ENCODE peak calls at places on chromosomes 6 and 20, in ten cellular contexts. One of them, this sample, is unnamed.

GRCh38 chr6:37279366-37280134 is 21.6 kb upstream of the TMEM217 start:
- DNase-seq in heart right ventricle: no peak
- DNase-seq in suprapubic skin: no peak
- DNase-seq in aorta: no peak
- DNase-seq in uterus: no peak
- DNase-seq in adipocyte: peak; percentile 85
- DNase-seq in prostate gland: no peak
- DNase-seq in Peyer's patch: no peak
- DNase-seq in HCT116: no peak
- DNase-seq in H1: no peak
- DNase-seq in this sample: peak; percentile 56

GRCh38 chr6:161074496-161075140 is 83.0 kb downstream of the MAP3K4 start:
- DNase-seq in aorta: no peak
- DNase-seq in adipocyte: no peak
- DNase-seq in H1: no peak
- DNase-seq in uterus: no peak
- DNase-seq in heart right ventricle: no peak
- DNase-seq in HCT116: no peak
- DNase-seq in suprapubic skin: no peak
- DNase-seq in prostate gland: no peak
- DNase-seq in Peyer's patch: no peak
- DNase-seq in this sample: no peak

GRCh38 chr6:29602564-29603361 is 17.8 kb downstream of the OR2H2 start:
- DNase-seq in prostate gland: no peak
- DNase-seq in heart right ventricle: no peak
- DNase-seq in Peyer's patch: no peak
- DNase-seq in suprapubic skin: no peak
- DNase-seq in adipocyte: peak; percentile 24
- DNase-seq in HCT116: peak; percentile 6
- DNase-seq in aorta: no peak
- DNase-seq in uterus: no peak
- DNase-seq in H1: peak; percentile 63
- DNase-seq in this sample: no peak

GRCh38 chr6:81169166-81169565 is 583.3 kb downstream of the TENT5A start:
- DNase-seq in Peyer's patch: no peak
- DNase-seq in uterus: no peak
- DNase-seq in heart right ventricle: no peak
- DNase-seq in aorta: no peak
- DNase-seq in suprapubic skin: no peak
- DNase-seq in HCT116: no peak
- DNase-seq in prostate gland: no peak
- DNase-seq in H1: no peak
- DNase-seq in adipocyte: no peak
- DNase-seq in this sample: no peak

GRCh38 chr6:45663181-45664180 is 285.7 kb upstream of the SUPT3H start:
- DNase-seq in H1: peak; percentile 81
- DNase-seq in aorta: peak; percentile 59
- DNase-seq in HCT116: no peak
- DNase-seq in Peyer's patch: peak; percentile 63
- DNase-seq in adipocyte: no peak
- DNase-seq in uterus: no peak
- DNase-seq in suprapubic skin: no peak
- DNase-seq in heart right ventricle: peak; percentile 29
- DNase-seq in prostate gland: no peak
- DNase-seq in this sample: no peak

GRCh38 chr6:42210551-42210950 is 7.1 kb downstream of the MRPS10 start:
- DNase-seq in uterus: no peak
- DNase-seq in heart right ventricle: no peak
- DNase-seq in prostate gland: no peak
- DNase-seq in Peyer's patch: no peak
- DNase-seq in HCT116: no peak
- DNase-seq in suprapubic skin: no peak
- DNase-seq in adipocyte: no peak
- DNase-seq in aorta: no peak
- DNase-seq in H1: no peak
- DNase-seq in this sample: no peak

GRCh38 chr6:116932496-116932895 is 55.5 kb downstream of the RFX6 start:
- DNase-seq in heart right ventricle: no peak
- DNase-seq in Peyer's patch: no peak
- DNase-seq in suprapubic skin: no peak
- DNase-seq in prostate gland: no peak
- DNase-seq in adipocyte: no peak
- DNase-seq in H1: no peak
- DNase-seq in HCT116: no peak
- DNase-seq in uterus: no peak
- DNase-seq in aorta: no peak
- DNase-seq in this sample: no peak

GRCh38 chr6:15621203-15622044 is 41.4 kb downstream of the DTNBP1 start:
- DNase-seq in HCT116: no peak
- DNase-seq in prostate gland: no peak
- DNase-seq in aorta: peak; percentile 74
- DNase-seq in H1: no peak
- DNase-seq in heart right ventricle: peak; percentile 45
- DNase-seq in adipocyte: no peak
- DNase-seq in uterus: no peak
- DNase-seq in Peyer's patch: peak; percentile 54
- DNase-seq in suprapubic skin: no peak
- DNase-seq in this sample: no peak

GRCh38 chr20:56628873-56629463 is at the start of gene TFAP2C:
- DNase-seq in uterus: peak; percentile 30
- DNase-seq in suprapubic skin: peak; percentile 89
- DNase-seq in Peyer's patch: peak; percentile 61
- DNase-seq in heart right ventricle: peak; percentile 74
- DNase-seq in adipocyte: peak; percentile 89
- DNase-seq in HCT116: peak; percentile 54
- DNase-seq in aorta: peak; percentile 74
- DNase-seq in prostate gland: peak; percentile 91
- DNase-seq in H1: peak; percentile 78
- DNase-seq in this sample: no peak

GRCh38 chr6:106975699-106976032 is 1.1 kb upstream of the CD24 start:
- DNase-seq in prostate gland: no peak
- DNase-seq in adipocyte: peak; percentile 13
- DNase-seq in suprapubic skin: no peak
- DNase-seq in Peyer's patch: no peak
- DNase-seq in uterus: no peak
- DNase-seq in H1: no peak
- DNase-seq in heart right ventricle: no peak
- DNase-seq in HCT116: no peak
- DNase-seq in aorta: no peak
- DNase-seq in this sample: no peak
- H3K4me3 ChIP-seq in prostate gland: peak overlapping the region; percentile 62
- H3K4me3 ChIP-seq in adipocyte: no peak overlapping the region
- H3K4me3 ChIP-seq in suprapubic skin: peak overlapping the region; percentile 77
- H3K4me3 ChIP-seq in Peyer's patch: peak overlapping the region; percentile 68
- H3K4me3 ChIP-seq in uterus: peak overlapping the region; percentile 59
- H3K4me3 ChIP-seq in H1: peak overlapping the region; percentile 66
- H3K4me3 ChIP-seq in heart right ventricle: peak overlapping the region; percentile 42
- H3K4me3 ChIP-seq in HCT116: peak overlapping the region; percentile 65
- H3K4me3 ChIP-seq in aorta: no peak overlapping the region
- H3K4me3 ChIP-seq in this sample: peak overlapping the region; percentile 23

DNA sequence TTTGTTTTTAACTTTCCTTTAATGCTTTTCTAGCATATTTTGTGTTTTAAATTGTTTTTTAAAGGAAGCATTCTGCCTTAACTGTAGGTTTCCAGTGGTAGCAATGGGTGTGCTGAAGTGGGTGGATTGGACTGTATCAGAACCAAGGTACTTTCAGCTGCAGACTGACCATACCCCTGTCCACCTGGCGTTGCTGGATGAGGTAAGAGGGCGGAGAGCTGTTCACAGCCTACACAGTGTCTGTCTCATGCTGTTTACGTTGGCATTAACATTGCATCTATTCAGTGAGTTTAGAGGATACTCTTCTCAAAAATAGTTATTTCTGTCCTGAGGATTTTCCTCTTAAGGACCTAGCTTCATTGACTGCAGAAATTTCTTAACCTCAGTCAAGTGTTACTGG is 11.9 kb downstream of the NELFCD start:
- DNase-seq in uterus: no peak
- DNase-seq in HCT116: no peak
- DNase-seq in prostate gland: no peak
- DNase-seq in Peyer's patch: peak; percentile 25
- DNase-seq in adipocyte: no peak
- DNase-seq in suprapubic skin: peak; percentile 3
- DNase-seq in aorta: no peak
- DNase-seq in heart right ventricle: no peak
- DNase-seq in H1: no peak
- DNase-seq in this sample: no peak
- H3K36me3 ChIP-seq in uterus: no peaks in the 10 kb centered on the region
- H3K36me3 ChIP-seq in HCT116: peaks cover 91% of the 10 kb centered on the region
- H3K36me3 ChIP-seq in prostate gland: peaks cover 32% of the 10 kb centered on the region
- H3K36me3 ChIP-seq in Peyer's patch: no peaks in the 10 kb centered on the region
- H3K36me3 ChIP-seq in adipocyte: peaks cover 99% of the 10 kb centered on the region
- H3K36me3 ChIP-seq in suprapubic skin: peaks cover 99% of the 10 kb centered on the region
- H3K36me3 ChIP-seq in aorta: peaks cover 17% of the 10 kb centered on the region
- H3K36me3 ChIP-seq in heart right ventricle: peaks cover 100% of the 10 kb centered on the region
- H3K36me3 ChIP-seq in H1: peaks cover 63% of the 10 kb centered on the region
- H3K36me3 ChIP-seq in this sample: peaks cover 58% of the 10 kb centered on the region

DNA sequence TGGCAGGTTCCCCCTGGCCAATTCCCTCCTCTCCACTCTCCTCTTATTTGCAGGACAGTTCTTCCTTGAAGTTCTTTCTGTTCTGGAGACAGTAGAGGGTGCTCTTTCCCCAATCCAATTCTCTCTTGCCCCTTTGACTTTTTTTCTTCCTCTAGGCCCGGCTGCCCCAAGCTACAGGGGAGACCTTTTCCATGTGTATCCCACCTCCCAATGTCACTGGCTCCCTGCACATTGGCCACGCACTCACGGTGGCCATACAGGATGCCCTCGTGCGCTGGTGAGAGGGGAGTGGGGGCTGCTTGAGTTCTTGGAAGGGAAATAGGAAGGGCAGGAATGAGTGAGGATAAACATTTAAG is 1.5 kb downstream of the VARS2 start:
- DNase-seq in prostate gland: peak; percentile 26
- DNase-seq in aorta: no peak
- DNase-seq in HCT116: peak; percentile 55
- DNase-seq in Peyer's patch: no peak
- DNase-seq in H1: no peak
- DNase-seq in suprapubic skin: no peak
- DNase-seq in uterus: peak; percentile 37
- DNase-seq in heart right ventricle: no peak
- DNase-seq in adipocyte: peak; percentile 86
- DNase-seq in this sample: no peak
- H3K4me3 ChIP-seq in prostate gland: no peak overlapping the region
- H3K4me3 ChIP-seq in aorta: no peak overlapping the region
- H3K4me3 ChIP-seq in HCT116: no peak overlapping the region
- H3K4me3 ChIP-seq in Peyer's patch: no peak overlapping the region
- H3K4me3 ChIP-seq in H1: no peak overlapping the region
- H3K4me3 ChIP-seq in suprapubic skin: no peak overlapping the region
- H3K4me3 ChIP-seq in uterus: no peak overlapping the region
- H3K4me3 ChIP-seq in heart right ventricle: no peak overlapping the region
- H3K4me3 ChIP-seq in adipocyte: no peak overlapping the region
- H3K4me3 ChIP-seq in this sample: no peak overlapping the region

GRCh38 chr6:107917468-107918375 is 40.3 kb downstream of the SEC63 start:
- DNase-seq in H1: no peak
- DNase-seq in Peyer's patch: no peak
- DNase-seq in suprapubic skin: no peak
- DNase-seq in aorta: no peak
- DNase-seq in prostate gland: no peak
- DNase-seq in uterus: no peak
- DNase-seq in heart right ventricle: no peak
- DNase-seq in HCT116: peak; percentile 7
- DNase-seq in adipocyte: no peak
- DNase-seq in this sample: no peak
- H3K36me3 ChIP-seq in H1: peaks cover 19% of the 10 kb centered on the region
- H3K36me3 ChIP-seq in Peyer's patch: no peaks in the 10 kb centered on the region
- H3K36me3 ChIP-seq in suprapubic skin: peaks cover 46% of the 10 kb centered on the region
- H3K36me3 ChIP-seq in aorta: peaks cover 8% of the 10 kb centered on the region
- H3K36me3 ChIP-seq in prostate gland: peaks cover 18% of the 10 kb centered on the region
- H3K36me3 ChIP-seq in uterus: no peaks in the 10 kb centered on the region
- H3K36me3 ChIP-seq in heart right ventricle: peaks cover 85% of the 10 kb centered on the region
- H3K36me3 ChIP-seq in HCT116: peaks cover 49% of the 10 kb centered on the region
- H3K36me3 ChIP-seq in adipocyte: peaks cover 65% of the 10 kb centered on the region
- H3K36me3 ChIP-seq in this sample: peaks cover 9% of the 10 kb centered on the region

GRCh38 chr6:151690303-151690702 is 117.2 kb upstream of the ESR1 start:
- DNase-seq in prostate gland: no peak
- DNase-seq in adipocyte: no peak
- DNase-seq in heart right ventricle: no peak
- DNase-seq in Peyer's patch: no peak
- DNase-seq in HCT116: no peak
- DNase-seq in uterus: no peak
- DNase-seq in aorta: no peak
- DNase-seq in suprapubic skin: no peak
- DNase-seq in H1: no peak
- DNase-seq in this sample: no peak

GRCh38 chr6:151690768-151691562 is 116.5 kb upstream of the ESR1 start:
- DNase-seq in Peyer's patch: no peak
- DNase-seq in HCT116: no peak
- DNase-seq in heart right ventricle: no peak
- DNase-seq in uterus: no peak
- DNase-seq in prostate gland: no peak
- DNase-seq in adipocyte: peak; percentile 15
- DNase-seq in H1: no peak
- DNase-seq in suprapubic skin: no peak
- DNase-seq in aorta: no peak
- DNase-seq in this sample: no peak

GRCh38 chr6:151692216-151692615 is 115.3 kb upstream of the ESR1 start:
- DNase-seq in H1: no peak
- DNase-seq in prostate gland: no peak
- DNase-seq in uterus: no peak
- DNase-seq in Peyer's patch: no peak
- DNase-seq in suprapubic skin: no peak
- DNase-seq in heart right ventricle: no peak
- DNase-seq in HCT116: no peak
- DNase-seq in aorta: no peak
- DNase-seq in adipocyte: no peak
- DNase-seq in this sample: no peak

GRCh38 chr6:151693366-151693765 is 114.1 kb upstream of the ESR1 start:
- DNase-seq in suprapubic skin: no peak
- DNase-seq in HCT116: no peak
- DNase-seq in uterus: no peak
- DNase-seq in heart right ventricle: no peak
- DNase-seq in adipocyte: no peak
- DNase-seq in Peyer's patch: no peak
- DNase-seq in prostate gland: no peak
- DNase-seq in aorta: no peak
- DNase-seq in H1: no peak
- DNase-seq in this sample: no peak

DNA sequence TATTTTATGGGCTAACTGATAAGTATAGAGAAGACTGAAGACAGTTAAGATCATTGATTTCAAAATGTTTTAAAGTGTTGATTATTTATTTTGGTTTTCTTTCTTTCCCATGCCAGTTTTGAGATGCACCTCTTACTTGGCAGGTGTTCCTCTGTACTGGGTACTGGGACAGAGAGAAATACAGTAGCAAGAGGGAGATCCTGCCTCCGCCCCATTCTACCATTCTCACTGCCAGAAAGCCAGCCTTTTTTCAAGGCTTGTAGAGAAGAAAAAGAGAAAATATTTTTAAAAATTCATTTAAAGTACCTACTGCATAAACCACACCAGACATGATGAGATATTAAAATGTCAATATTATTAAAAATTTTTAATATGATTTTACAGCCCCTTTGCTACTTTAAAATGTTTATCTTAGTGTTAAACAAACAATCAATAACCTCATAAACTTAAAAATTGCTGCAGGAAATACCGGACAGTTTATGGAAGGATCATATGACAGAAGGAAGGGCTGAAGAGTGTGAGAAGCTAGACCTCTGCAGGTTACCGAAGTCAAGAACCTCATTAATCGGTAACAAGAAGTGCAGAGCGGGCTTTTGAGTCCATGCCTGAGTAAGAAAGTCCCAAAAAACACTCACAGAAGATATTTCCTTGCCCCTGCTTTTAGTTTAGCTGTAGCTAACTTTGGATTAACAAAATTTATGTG is 117.8 kb upstream of the ESR1 start:
- DNase-seq in prostate gland: no peak
- DNase-seq in H1: no peak
- DNase-seq in aorta: no peak
- DNase-seq in HCT116: no peak
- DNase-seq in suprapubic skin: no peak
- DNase-seq in uterus: no peak
- DNase-seq in Peyer's patch: no peak
- DNase-seq in heart right ventricle: no peak
- DNase-seq in adipocyte: no peak
- DNase-seq in this sample: no peak
- H3K4me3 ChIP-seq in prostate gland: no peak overlapping the region
- H3K4me3 ChIP-seq in H1: no peak overlapping the region
- H3K4me3 ChIP-seq in aorta: no peak overlapping the region
- H3K4me3 ChIP-seq in HCT116: no peak overlapping the region
- H3K4me3 ChIP-seq in suprapubic skin: no peak overlapping the region
- H3K4me3 ChIP-seq in uterus: no peak overlapping the region
- H3K4me3 ChIP-seq in Peyer's patch: no peak overlapping the region
- H3K4me3 ChIP-seq in heart right ventricle: no peak overlapping the region
- H3K4me3 ChIP-seq in adipocyte: peak overlapping the region; percentile 78
- H3K4me3 ChIP-seq in this sample: no peak overlapping the region

This sample was measured in BJ.